ENCODE peak calls at places on chromosomes 12 and 14, in five cellular contexts. L is posterior cingulate gyrus; H is stimulated activated CD8-positive, alpha-beta memory T cell treated with anti-CD3 and anti-CD28 coated beads, Interleukin-7, amount 100 ng/mL, for 24 hours; D is nucleus accumbens; F is HAP-1. U is an unnamed sample.

GRCh38 chr12:131222271-131223139 is 268.8 kb downstream of the ADGRD1 start:
- DNase-seq in D (no peak), L (no peak), F (no peak), H (no peak), U (peak; percentile 37)

GRCh38 chr12:11805680-11806079 is 156.2 kb downstream of the ETV6 start:
- DNase-seq in D (no peak), H (no peak), L (no peak), F (no peak), U (no peak)

GRCh38 chr12:124630791-124631313 is 63.4 kb upstream of the NCOR2 start:
- DNase-seq in F (no peak), H (no peak), D (no peak), L (no peak), U (no peak)

GRCh38 chr14:100914597-100915021 is 11.1 kb upstream of the RTL1 start:
- DNase-seq in H (no peak), D (no peak), F (no peak), L (no peak), U (no peak)

GRCh38 chr12:45648070-45648469 is 81.4 kb upstream of the ARID2 start:
- DNase-seq in D (no peak), F (no peak), H (no peak), L (no peak), U (no peak)

GRCh38 chr12:123571343-123571813 is 13.0 kb upstream of the TMED2 start:
- DNase-seq in F (peak; percentile 47), H (no peak), L (peak; percentile 26), D (peak; percentile 5), U (no peak)

GRCh38 chr12:101115326-101115725 is 94.7 kb downstream of the SLC5A8 start:
- DNase-seq in F (no peak), L (no peak), H (no peak), D (no peak), U (no peak)

GRCh38 chr12:109356586-109356985 is 8.9 kb downstream of the MYO1H start:
- DNase-seq in F (peak; percentile 56), D (no peak), H (no peak), L (no peak), U (no peak)

GRCh38 chr12:10098762-10099161 is at the start of gene CLEC1A:
- DNase-seq in F (no peak), H (no peak), L (no peak), D (no peak), U (peak; percentile 27)

GRCh38 chr14:35213869-35214387 is 78.3 kb upstream of the PSMA6 start:
- DNase-seq in F (no peak), L (no peak), D (no peak), H (no peak), U (no peak)

GRCh38 chr12:66270613-66271012 is 31.7 kb upstream of the HELB start:
- DNase-seq in L (no peak), D (no peak), F (no peak), H (no peak), U (no peak)

GRCh38 chr12:113537751-113538087 is 66.0 kb upstream of the LHX5 start:
- DNase-seq in D (no peak), F (no peak), L (no peak), H (no peak), U (no peak)

GRCh38 chr12:24904871-24905270 is 44.0 kb downstream of the BCAT1 start:
- DNase-seq in H (no peak), F (peak; percentile 86), L (no peak), D (no peak), U (no peak)

GRCh38 chr14:20294636-20295035 is 11.1 kb downstream of the TTC5 start:
- DNase-seq in H (no peak), F (no peak), D (no peak), L (no peak), U (no peak)

GRCh38 chr14:52402812-52403526 is 88.9 kb downstream of the PTGER2 start:
- DNase-seq in L (no peak), H (no peak), F (no peak), D (no peak), U (no peak)

GRCh38 chr14:68285421-68286179 is 466.0 kb downstream of the RAD51B start:
- DNase-seq in L (no peak), D (no peak), F (no peak), H (peak; percentile 30), U (no peak)

U was measured in neuronal stem cell.